ENCODE peak calls at places on chromosomes 13 and 19, in six cellular contexts. O is HL-60; J is body of pancreas; M is CD4-positive, alpha-beta T cell; G is fibroblast of lung; V is effector memory CD4-positive, alpha-beta T cell. Z is an unnamed sample.

GRCh38 chr13:44230736-44231135 is 142.9 kb upstream of the SERP2 start:
- DNase-seq in O (no peak), J (no peak), M (no peak), G (peak), V (no peak), Z (peak)

GRCh38 chr19:11079999-11080398 is 9.3 kb upstream of the LDLR start:
- DNase-seq in O (no peak), J (no peak), M (no peak), G (no peak), V (no peak), Z (no peak)

GRCh38 chr13:42819712-42820111 is 38.3 kb downstream of the FAM216B start:
- DNase-seq in O (no peak), J (no peak), M (no peak), G (no peak), V (no peak), Z (no peak)

GRCh38 chr13:38763446-38764381 is 76.8 kb downstream of the FREM2 start:
- DNase-seq in O (peak), J (peak), M (no peak), G (peak), V (no peak), Z (peak)

GRCh38 chr13:43058318-43058674 is 34.9 kb downstream of the DNAJC15 start:
- DNase-seq in O (no peak), J (no peak), M (no peak), G (peak), V (no peak), Z (peak)

GRCh38 chr19:58557253-58558065 is 952 bp downstream of the UBE2M start:
- DNase-seq in O (no peak), J (no peak), M (no peak), G (no peak), V (no peak), Z (no peak)

GRCh38 chr13:30841161-30841560 is 64.9 kb upstream of the MEDAG start:
- DNase-seq in O (no peak), J (no peak), M (no peak), G (no peak), V (no peak), Z (no peak)

GRCh38 chr13:85509512-85509911 is 289.7 kb downstream of the SLITRK6 start:
- DNase-seq in O (no peak), J (no peak), M (no peak), G (peak), V (no peak), Z (no peak)

GRCh38 chr13:75101997-75102720 is 379.8 kb downstream of the TBC1D4 start:
- DNase-seq in O (no peak), J (no peak), M (no peak), G (peak), V (no peak), Z (no peak)

DNA sequence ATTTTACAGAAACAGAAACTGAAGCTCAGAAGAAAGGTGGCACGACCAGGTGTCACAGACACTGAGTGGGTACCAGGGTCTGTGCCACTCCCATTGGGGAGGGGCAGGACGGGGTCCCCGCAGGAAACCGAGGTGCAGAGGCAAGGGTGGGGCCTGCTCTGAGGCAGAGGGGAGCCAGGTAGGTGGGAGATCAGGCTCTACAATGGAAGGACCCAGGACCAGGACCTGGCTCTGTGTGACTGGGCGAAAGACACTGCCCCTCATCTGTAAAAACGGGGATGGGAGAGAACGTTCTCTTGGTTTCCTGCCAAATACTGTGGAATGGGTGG is 2.8 kb downstream of the PTGIR start:
- DNase-seq in O (no peak), J (no peak), M (no peak), G (no peak), V (no peak), Z (no peak)
- H3K27ac ChIP-seq in O (no peak), J (no peak), M (no peak), G (peak), V (no peak), Z (no peak)

DNA sequence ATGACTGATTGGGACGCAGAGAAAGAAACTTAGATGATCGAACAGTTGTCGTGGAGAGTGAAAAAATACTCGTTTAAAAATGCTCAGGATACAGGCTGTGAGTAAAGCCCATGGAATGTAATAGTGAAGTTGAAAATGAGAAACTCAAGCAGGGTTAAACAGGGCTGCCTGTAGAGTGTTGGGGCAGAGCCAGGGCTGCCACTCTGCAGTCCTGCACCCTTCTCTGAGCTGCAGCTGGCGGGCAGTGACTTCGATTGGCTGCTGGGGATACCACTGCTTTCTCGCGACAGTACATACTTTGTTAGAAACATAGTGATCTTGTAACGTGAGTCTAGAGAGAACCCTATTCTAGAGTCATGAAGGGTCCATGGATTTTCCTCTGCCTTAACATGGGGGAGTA is 95.4 kb downstream of the ARHGEF7 start:
- DNase-seq in O (no peak), J (peak), M (no peak), G (peak), V (no peak), Z (peak)
- H3K27ac ChIP-seq in O (no peak), J (peak), M (no peak), G (peak), V (no peak), Z (peak)

GRCh38 chr19:23528376-23528775 is 133.1 kb upstream of the ZNF91 start:
- DNase-seq in O (no peak), J (no peak), M (no peak), G (no peak), V (no peak), Z (no peak)
- H3K27ac ChIP-seq in O (no peak), J (no peak), M (no peak), G (no peak), V (no peak), Z (no peak)

GRCh38 chr13:58048670-58049069 is 417.1 kb downstream of the PCDH17 start:
- DNase-seq in O (no peak), J (no peak), M (no peak), G (peak), V (no peak), Z (no peak)

GRCh38 chr13:58056411-58056810 is 424.9 kb downstream of the PCDH17 start:
- DNase-seq in O (no peak), J (no peak), M (no peak), G (no peak), V (no peak), Z (no peak)

DNA sequence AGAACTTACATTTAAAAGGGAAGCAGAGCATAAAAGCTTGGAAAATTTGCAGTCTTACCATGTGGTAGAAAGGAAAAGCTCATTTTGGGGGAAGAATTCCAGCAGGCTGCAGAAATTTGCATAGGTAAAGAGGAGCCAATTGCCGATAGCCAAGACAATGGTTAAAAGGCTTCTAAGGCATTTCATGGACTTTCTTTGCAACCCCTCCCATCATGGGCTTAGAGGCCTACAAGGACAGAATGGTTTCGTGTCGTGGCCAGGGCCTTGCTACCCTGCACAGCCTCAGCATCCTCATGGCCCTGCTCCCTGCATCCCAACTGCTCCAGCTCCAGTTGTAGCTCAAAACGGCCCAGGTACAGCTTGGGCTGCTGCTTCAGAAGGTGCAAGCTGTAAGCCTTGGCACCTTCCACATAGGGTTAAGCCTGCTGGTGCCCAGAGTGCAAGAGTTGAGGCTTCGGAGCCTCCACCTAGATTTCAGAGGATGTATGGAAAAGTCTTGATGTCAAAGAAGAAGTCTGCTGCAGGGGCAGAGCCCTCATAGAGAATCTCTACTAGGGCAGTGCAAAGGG is 420.3 kb downstream of the PCDH17 start:
- DNase-seq in O (no peak), J (no peak), M (no peak), G (no peak), V (no peak), Z (no peak)
- H3K27ac ChIP-seq in O (no peak), J (no peak), M (no peak), G (no peak), V (no peak), Z (no peak)

GRCh38 chr19:2744113-2744512 is 4.3 kb upstream of the SLC39A3 start:
- DNase-seq in O (no peak), J (no peak), M (no peak), G (no peak), V (no peak), Z (no peak)
- H3K27ac ChIP-seq in O (no peak), J (no peak), M (no peak), G (no peak), V (no peak), Z (no peak)

GRCh38 chr19:2013683-2013961 is 1.9 kb downstream of the BTBD2 start:
- DNase-seq in O (no peak), J (no peak), M (no peak), G (no peak), V (no peak), Z (no peak)
- H3K27ac ChIP-seq in O (no peak), J (no peak), M (no peak), G (no peak), V (no peak), Z (no peak)

DNA sequence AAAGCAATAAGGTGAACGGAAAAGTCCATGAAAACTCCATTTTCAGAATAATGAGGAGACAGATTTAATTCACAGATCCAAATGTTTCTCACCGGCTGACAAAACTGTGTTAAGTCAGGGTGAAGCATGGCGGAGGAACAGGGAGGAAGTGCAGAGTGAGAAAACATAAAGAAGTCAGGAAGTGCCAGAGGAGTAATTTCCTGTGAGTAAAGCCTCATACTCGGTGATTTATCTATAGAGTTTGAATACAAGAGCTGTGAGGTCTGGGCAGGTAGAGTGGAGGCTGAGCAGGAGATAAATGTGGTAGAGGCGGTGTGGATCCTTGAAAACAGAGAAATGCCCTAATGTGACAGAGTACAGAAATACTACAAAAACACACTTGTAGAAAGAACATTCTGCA is 11.4 kb downstream of the CARD8 start:
- DNase-seq in O (peak), J (no peak), M (peak), G (peak), V (peak), Z (no peak)
- H3K27ac ChIP-seq in O (peak), J (no peak), M (peak), G (no peak), V (peak), Z (no peak)

GRCh38 chr13:101624210-101624922 is 171.9 kb downstream of the ITGBL1 start:
- DNase-seq in O (no peak), J (no peak), M (no peak), G (no peak), V (no peak), Z (peak)

GRCh38 chr13:101627556-101627943 is 175.1 kb downstream of the ITGBL1 start:
- DNase-seq in O (no peak), J (no peak), M (no peak), G (peak), V (no peak), Z (no peak)

GRCh38 chr13:101628900-101629299 is 176.4 kb downstream of the ITGBL1 start:
- DNase-seq in O (no peak), J (no peak), M (no peak), G (no peak), V (no peak), Z (no peak)

GRCh38 chr13:101624981-101625380 is 172.5 kb downstream of the ITGBL1 start:
- DNase-seq in O (no peak), J (no peak), M (no peak), G (no peak), V (no peak), Z (no peak)

DNA sequence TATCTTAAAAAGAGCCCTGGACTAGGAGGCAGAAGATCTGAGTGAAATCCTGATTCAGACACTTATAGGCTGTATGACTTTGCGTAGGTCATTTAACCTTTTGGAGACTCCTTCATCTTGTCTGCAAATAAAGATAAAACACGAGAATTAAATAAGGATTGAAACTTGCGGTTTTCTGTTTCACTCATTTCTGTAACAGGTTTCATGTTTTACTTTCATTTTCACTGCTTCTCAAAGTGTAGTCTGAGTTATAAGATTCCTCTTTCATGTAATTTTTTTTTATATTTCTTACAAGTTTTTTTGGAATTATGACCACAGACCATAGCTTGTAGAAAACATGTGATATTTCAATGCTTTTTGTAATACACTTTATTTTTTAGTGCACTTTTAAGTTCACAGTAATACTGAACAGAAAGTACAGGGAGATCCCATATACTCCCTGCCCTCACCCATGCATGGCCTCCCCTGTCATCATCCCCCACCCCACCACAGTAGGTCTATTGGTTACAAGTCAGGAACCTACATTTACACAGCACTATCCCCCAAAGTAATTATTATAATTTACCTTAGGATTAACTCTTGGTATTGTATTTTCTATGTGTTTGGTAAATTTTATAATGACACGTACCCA is 174.6 kb downstream of the ITGBL1 start:
- DNase-seq in O (no peak), J (no peak), M (no peak), G (no peak), V (no peak), Z (no peak)
- H3K27ac ChIP-seq in O (no peak), J (no peak), M (no peak), G (peak), V (peak), Z (peak)

DNA sequence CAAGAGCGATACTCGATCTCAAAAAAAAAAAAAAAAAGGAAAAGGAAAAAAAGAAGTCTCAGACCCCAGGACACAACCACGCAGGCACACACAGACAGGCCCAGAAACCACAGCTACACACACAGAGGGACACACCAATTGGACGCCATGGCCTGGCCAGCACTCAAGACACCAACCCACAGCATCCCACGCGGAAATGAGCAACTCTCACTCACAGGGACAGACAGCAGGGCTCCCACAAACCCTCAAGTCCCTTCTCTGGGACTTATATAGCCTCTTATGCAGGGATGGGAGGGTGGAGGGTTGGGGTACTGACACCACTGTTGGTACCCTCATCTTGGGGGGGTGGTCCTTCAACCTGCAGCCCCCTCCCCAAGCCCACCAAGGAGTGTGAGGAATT is 5.9 kb downstream of the NOTCH3 start:
- DNase-seq in O (no peak), J (peak), M (no peak), G (peak), V (no peak), Z (no peak)
- H3K27ac ChIP-seq in O (no peak), J (peak), M (no peak), G (peak), V (no peak), Z (no peak)

GRCh38 chr13:49322702-49323101 is 75.0 kb downstream of the CDADC1 start:
- DNase-seq in O (no peak), J (no peak), M (no peak), G (no peak), V (no peak), Z (no peak)

GRCh38 chr13:49330546-49330864 is 82.8 kb downstream of the CDADC1 start:
- DNase-seq in O (no peak), J (no peak), M (no peak), G (no peak), V (no peak), Z (no peak)

GRCh38 chr13:49323344-49323743 is 75.6 kb downstream of the CDADC1 start:
- DNase-seq in O (no peak), J (no peak), M (no peak), G (no peak), V (no peak), Z (no peak)

GRCh38 chr13:49329831-49330545 is 82.3 kb downstream of the CDADC1 start:
- DNase-seq in O (no peak), J (no peak), M (no peak), G (peak), V (no peak), Z (no peak)

DNA sequence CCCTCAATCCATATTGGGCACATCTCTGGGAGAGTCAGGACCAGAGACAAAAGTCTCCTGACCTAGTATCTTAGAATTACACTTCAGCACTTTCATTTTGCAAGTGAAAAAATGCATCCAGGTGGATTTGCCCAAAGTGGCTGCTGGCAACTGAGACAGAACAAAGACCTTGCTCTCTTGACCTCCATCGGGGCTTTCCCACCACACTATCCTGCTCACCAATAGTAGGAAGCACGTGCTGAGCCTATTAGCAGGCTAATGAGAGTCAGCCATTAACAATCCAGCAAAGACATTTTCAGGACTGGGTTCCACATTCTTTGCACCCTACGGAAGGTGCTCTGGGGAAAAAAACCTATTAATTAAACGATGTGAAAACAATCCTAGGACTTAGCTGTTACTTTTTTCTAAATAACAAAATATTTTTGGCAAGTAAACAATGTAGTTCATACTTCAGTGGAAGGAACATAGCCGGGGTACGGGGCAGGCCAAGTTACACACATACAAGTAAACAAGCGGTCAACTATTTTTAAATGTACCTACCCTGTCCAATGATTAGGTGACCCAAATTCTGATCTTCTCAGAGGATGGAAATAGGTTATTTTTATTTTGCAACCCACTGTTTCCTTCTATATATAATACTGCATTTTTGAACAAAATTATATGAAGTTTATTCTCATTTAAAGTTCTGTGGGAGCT is 78.6 kb downstream of the CDADC1 start:
- DNase-seq in O (no peak), J (no peak), M (no peak), G (no peak), V (no peak), Z (no peak)
- H3K27ac ChIP-seq in O (no peak), J (no peak), M (no peak), G (no peak), V (no peak), Z (no peak)

Z was measured in SJSA1.